ENCODE peak calls at places on chromosome 22, in five cellular contexts. B is H1, Q is GM12878, W is K562, Z is HepG2. K is an unnamed sample. For H3K4me1, the result is how much of the 10 kb centered on the place peaks cover.

GRCh38 chr22:50298937-50299656 is 8.3 kb downstream of the PLXNB2 start:
- DNase-seq in W (peak), B (no peak), Z (no peak), Q (no peak), K (no peak)

GRCh38 chr22:48745842-48746788 is 1081.6 kb downstream of the BRD1 start:
- DNase-seq in Q (no peak), Z (no peak), W (no peak), B (peak), K (no peak)

GRCh38 chr22:36770116-36770945 is 5.6 kb downstream of the IFT27 start:
- DNase-seq in B (no peak), W (no peak), Z (no peak), Q (no peak), K (no peak)

GRCh38 chr22:27719033-27719341 is 82.6 kb downstream of the MN1 start:
- DNase-seq in W (no peak), B (no peak), Z (no peak), Q (no peak), K (no peak)

GRCh38 chr22:22818861-22819855 is 68.5 kb upstream of the IGLL5 start:
- DNase-seq in B (no peak), W (no peak), Z (no peak), Q (peak), K (no peak)

GRCh38 chr22:35629406-35630234 is 12.5 kb upstream of the MB start:
- DNase-seq in B (no peak), Z (no peak), W (peak), Q (peak), K (peak)

GRCh38 chr22:36334838-36335603 is 52.7 kb downstream of the MYH9 start:
- DNase-seq in B (no peak), W (peak), Q (no peak), Z (no peak), K (no peak)

GRCh38 chr22:35538801-35539321 is 1.8 kb upstream of the RASD2 start:
- DNase-seq in Z (no peak), W (peak), Q (no peak), B (peak), K (peak)

GRCh38 chr22:17537155-17537554 is 26.1 kb upstream of the SLC25A18 start:
- DNase-seq in Q (no peak), B (no peak), Z (no peak), W (no peak), K (no peak)

GRCh38 chr22:33476716-33477115 is 418.5 kb upstream of the SYN3 start:
- DNase-seq in Q (no peak), B (no peak), W (no peak), Z (peak), K (no peak)

GRCh38 chr22:22144858-22145257 is 99.7 kb upstream of the VPREB1 start:
- DNase-seq in W (no peak), Q (no peak), B (no peak), Z (no peak), K (no peak)

GRCh38 chr22:49632199-49633009 is 195.3 kb downstream of the BRD1 start:
- DNase-seq in W (no peak), Q (no peak), B (peak), Z (peak), K (peak)

GRCh38 chr22:37282385-37282677 is at the start of gene CYTH4:
- DNase-seq in B (no peak), Z (no peak), Q (no peak), W (no peak), K (no peak)

GRCh38 chr22:37187891-37188761 is at the start of gene C1QTNF6:
- DNase-seq in B (peak), W (no peak), Z (no peak), Q (no peak), K (no peak)

GRCh38 chr22:25192406-25192805 is 7.3 kb upstream of the CRYBB3 start:
- DNase-seq in B (no peak), Z (no peak), Q (no peak), W (no peak), K (no peak)

GRCh38 chr22:19086944-19087343 is 35.3 kb downstream of the DGCR2 start:
- DNase-seq in B (no peak), W (no peak), Q (no peak), Z (no peak), K (no peak)

GRCh38 chr22:17547995-17548755 is 15.1 kb upstream of the SLC25A18 start:
- DNase-seq in Q (no peak), W (no peak), Z (no peak), B (no peak), K (no peak)

GRCh38 chr22:32775957-32776356 is 25.5 kb upstream of the TIMP3 start:
- DNase-seq in B (no peak), Z (peak), W (no peak), Q (no peak), K (no peak)

GRCh38 chr22:19122752-19123492 is 710 bp upstream of the DGCR2 start:
- DNase-seq in W (no peak), Q (no peak), Z (no peak), B (no peak), K (no peak)

GRCh38 chr22:27580311-27580897 is 221.2 kb downstream of the MN1 start:
- DNase-seq in W (no peak), Q (no peak), Z (no peak), B (no peak), K (no peak)

GRCh38 chr22:17257091-17257490 is 37.9 kb upstream of the ADA2 start:
- DNase-seq in W (no peak), Q (no peak), Z (no peak), B (no peak), K (no peak)

GRCh38 chr22:27757928-27758525 is 43.5 kb downstream of the MN1 start:
- DNase-seq in W (no peak), Z (no peak), B (no peak), Q (no peak), K (no peak)

GRCh38 chr22:45493286-45493771 is 9.4 kb upstream of the FBLN1 start:
- DNase-seq in Q (no peak), Z (no peak), W (no peak), B (no peak), K (no peak)

GRCh38 chr22:50201191-50202129 is 649 bp downstream of the SELENOO start:
- DNase-seq in Z (peak), Q (no peak), B (no peak), W (peak), K (no peak)

GRCh38 chr22:17638182-17638431 is 450 bp upstream of the BCL2L13 start:
- DNase-seq in B (no peak), Z (no peak), Q (no peak), W (no peak), K (no peak)

GRCh38 chr22:50262460-50262911 is 1.0 kb upstream of the MAPK12 start:
- DNase-seq in Z (peak), B (no peak), Q (no peak), W (peak), K (no peak)

GRCh38 chr22:33210129-33210784 is 152.1 kb upstream of the SYN3 start:
- DNase-seq in Z (peak), B (peak), W (peak), Q (no peak), K (no peak)

GRCh38 chr22:22558972-22559603 is at the start of gene PRAME:
- DNase-seq in Z (peak), Q (peak), W (peak), B (peak), K (peak)

GRCh38 chr22:49233507-49234100 is 594.1 kb downstream of the BRD1 start:
- DNase-seq in Q (no peak), B (peak), Z (no peak), W (no peak), K (no peak)

GRCh38 chr22:35195821-35196220 is 61.5 kb upstream of the HMGXB4 start:
- DNase-seq in Z (no peak), Q (no peak), B (no peak), W (no peak), K (no peak)

GRCh38 chr22:49300951-49301397 is 526.7 kb downstream of the BRD1 start:
- DNase-seq in Q (no peak), Z (no peak), W (no peak), B (no peak), K (no peak)

GRCh38 chr22:36215976-36216375 is 14.4 kb upstream of the APOL4 start:
- DNase-seq in Q (no peak), W (no peak), B (no peak), Z (no peak), K (no peak)

GRCh38 chr22:50218153-50218995 is 17.6 kb downstream of the SELENOO start:
- DNase-seq in W (no peak), B (peak), Q (no peak), Z (no peak), K (no peak)

GRCh38 chr22:31253949-31254348 is 38.3 kb downstream of the PIK3IP1 start:
- DNase-seq in B (no peak), Z (peak), W (no peak), Q (no peak), K (no peak)
- H3K4me1 ChIP-seq in B (under half), Z (under half), W (under half), Q (under half), K (under half)

DNA sequence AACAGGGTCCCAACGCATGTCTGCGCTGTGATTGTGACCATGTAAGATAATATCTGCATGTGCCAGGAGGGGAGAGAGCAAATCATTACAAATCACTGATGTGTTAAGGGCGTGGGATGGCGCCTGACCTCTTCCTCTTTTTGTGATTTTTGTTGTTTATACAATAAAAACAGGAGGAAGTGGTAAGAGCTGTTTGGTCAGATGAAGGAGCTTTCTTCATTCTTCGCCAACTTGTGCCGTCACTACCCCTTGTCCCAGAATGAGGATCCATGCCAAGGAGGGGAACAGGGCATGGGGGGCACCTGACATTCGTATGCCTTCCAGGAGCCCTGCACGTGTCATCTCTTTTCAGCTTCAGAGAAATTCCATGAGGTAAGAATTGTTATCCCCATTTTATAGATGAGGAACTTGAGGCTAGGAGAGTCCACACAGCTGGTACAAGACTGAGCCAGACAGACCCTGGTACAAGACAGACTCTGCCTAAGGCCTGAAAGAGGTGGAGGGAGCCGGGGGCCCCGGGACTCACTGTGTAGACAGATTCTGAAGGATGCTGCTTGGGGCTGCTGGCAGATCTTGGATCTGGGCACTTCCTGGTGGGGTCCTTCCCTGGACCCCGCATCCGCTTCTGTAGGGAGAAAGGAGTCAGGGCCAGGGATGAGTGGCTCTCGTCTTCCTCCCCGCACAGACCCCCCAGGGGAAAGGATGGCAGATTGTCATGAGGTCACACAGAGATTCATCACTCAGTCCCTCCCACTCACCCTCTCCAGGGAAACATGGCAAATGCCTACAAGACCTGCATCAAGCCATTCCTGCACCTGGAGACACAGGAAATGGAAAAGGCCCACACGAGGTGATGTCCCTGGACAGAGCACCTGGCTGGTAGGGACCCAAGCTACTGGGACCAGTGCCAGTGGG is 34.6 kb downstream of the NFAM1 start:
- DNase-seq in B (no peak), Z (no peak), Q (peak), W (no peak), K (no peak)
- TF ChIP-seq SRF in B (no peak), Z (no peak), Q (no peak), W (no peak), K (no peak)

GRCh38 chr22:20216863-20217499 is 51.1 kb downstream of the RTN4R start:
- DNase-seq in B (no peak), Q (no peak), Z (no peak), W (no peak), K (no peak)
- H3K4me1 ChIP-seq in B (under half), Q (under half), Z (under half), W (under half), K (under half)

DNA sequence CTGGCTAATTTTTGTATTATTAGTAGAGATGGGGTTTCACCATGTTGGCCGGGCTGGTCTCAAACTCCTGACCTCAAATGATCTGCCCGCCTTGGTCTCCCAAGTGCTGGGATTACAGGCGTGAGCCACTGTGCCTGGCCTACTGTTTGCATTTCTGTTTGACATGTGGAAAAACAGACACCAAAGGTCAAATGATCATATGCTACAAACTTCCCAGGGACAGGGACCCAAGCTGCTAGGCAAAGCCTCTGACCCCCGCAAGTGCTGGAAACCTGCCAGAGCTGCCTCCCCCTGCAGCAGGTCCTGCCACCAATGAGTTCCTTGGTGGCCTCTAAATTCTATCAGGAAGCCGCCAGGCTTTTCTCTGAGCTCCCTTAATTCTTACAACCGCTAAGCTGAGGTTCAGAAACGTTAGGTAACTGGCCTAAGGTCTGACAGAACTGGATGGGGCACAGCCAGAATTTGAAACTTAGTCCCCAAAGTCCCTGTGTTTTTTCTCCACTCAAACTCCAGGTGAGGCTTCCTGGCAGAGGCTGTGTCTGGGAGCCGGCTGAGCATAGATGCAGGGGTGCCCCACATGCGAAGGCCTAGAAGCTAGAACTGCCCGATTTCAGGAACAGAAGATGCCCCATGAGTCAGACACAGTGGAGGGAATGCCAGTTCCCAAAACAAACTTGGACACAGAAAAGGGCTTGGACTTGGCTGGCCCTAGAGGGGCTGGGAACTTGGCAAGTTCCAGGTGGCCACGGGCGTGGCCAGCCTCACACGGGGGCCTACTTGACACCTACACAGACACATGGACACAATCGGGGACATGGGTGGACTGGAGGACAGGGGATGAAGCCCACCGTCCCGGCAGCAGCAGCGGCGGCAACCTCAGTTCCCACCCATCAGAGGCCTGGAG is 7.4 kb downstream of the CSNK1E start:
- DNase-seq in Q (no peak), B (no peak), Z (peak), W (no peak), K (no peak)
- TF ChIP-seq SRF in Q (no peak), B (no peak), Z (no peak), W (no peak), K (no peak)

DNA sequence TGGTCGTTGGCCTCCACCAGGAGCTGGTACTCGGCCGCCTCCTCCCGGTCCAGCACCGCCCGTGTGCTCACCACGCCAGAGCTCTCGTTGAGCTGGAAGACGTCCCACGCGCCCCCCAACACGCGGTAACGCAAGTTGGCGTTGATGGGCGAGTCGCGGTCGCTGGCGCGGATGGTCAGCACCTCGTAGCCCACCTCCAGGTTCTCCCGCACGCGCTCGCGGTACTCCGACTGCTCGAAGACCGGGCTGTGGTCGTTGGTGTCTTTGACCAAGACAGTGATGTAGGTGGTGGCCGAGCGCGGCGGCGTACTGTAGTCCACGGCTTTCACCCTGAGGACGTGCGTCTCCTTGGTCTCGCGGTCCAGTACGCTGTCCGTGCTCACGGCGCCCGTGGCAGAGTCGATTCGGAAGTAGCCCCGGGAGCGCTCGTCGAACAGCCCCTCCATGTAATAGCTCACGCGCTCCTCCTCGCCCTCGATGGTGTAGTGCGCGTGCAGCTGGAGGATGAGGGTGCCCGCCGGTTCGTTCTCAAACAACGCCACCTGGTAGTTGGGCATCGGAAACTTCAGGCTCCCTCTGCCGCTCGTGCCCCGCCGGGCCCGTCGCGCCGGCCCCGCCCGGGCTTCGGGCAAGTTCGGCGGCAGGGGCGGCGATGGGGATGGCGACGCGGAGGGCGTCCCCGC is 1.4 kb downstream of the CELSR1 start:
- DNase-seq in B (no peak), Z (no peak), W (no peak), Q (no peak), K (no peak)
- H3K4me1 ChIP-seq in B (under half), Z (under half), W (under half), Q (under half), K (under half)

GRCh38 chr22:24105018-24105360 is 76.3 kb upstream of the SUSD2 start:
- DNase-seq in W (no peak), Z (no peak), Q (no peak), B (no peak), K (no peak)

GRCh38 chr22:24108073-24108472 is 73.2 kb upstream of the SUSD2 start:
- DNase-seq in Z (no peak), W (peak), Q (no peak), B (no peak), K (no peak)

GRCh38 chr22:24105661-24106060 is 75.6 kb upstream of the SUSD2 start:
- DNase-seq in B (no peak), W (no peak), Q (no peak), Z (no peak), K (no peak)

GRCh38 chr22:24107668-24108067 is 73.6 kb upstream of the SUSD2 start:
- DNase-seq in Q (no peak), W (no peak), B (no peak), Z (no peak), K (no peak)

DNA sequence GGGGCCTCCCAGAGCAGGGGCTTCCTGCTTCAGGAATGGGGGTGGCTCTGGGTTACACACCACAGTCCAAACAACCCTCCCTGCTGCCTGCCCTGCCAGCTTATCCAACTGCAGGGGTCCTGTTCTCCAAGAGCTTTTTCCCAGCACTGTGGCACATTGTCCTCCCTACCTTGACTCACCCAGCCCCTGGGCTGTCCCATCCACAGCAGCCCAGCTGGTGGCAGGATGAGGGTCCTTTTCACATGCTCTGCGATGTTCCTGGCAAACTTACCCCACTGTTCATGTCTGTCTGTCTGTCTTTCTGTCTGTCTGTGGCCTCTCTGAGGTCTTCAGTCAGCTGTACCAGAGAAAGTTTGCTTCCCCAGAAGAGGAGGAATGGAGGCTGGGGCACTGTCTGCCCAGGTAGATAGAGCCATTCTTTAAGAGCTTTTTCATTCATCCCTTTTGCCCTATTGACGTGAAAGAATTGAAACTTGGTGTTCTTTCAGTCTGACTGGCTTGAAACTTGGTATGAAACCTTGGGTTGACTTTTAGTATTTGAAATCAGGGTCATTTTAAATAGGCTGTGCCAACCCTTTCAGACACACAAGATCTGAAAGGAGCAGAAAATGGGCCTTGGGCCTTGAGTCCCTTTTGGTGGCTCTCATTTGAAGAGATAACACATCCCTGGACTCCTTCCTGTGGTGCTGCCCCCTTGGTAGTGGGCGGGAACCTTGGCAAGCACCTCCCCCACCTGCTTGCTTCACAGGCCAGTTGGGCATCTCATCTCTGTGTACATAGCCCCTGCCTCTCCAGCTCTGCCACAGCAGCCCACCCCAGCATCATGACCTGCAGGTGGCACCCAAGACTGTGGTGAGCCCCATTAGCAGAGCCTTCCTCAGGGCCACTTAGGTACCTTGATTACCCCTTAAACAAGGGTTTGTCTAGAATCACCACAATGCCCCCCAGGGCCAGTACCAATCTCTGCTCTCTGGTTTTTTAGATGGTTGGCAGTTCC is 74.6 kb upstream of the SUSD2 start:
- DNase-seq in B (peak), Q (peak), W (no peak), Z (no peak), K (no peak)
- TF ChIP-seq SRF in B (no peak), Q (no peak), W (no peak), Z (no peak), K (no peak)

DNA sequence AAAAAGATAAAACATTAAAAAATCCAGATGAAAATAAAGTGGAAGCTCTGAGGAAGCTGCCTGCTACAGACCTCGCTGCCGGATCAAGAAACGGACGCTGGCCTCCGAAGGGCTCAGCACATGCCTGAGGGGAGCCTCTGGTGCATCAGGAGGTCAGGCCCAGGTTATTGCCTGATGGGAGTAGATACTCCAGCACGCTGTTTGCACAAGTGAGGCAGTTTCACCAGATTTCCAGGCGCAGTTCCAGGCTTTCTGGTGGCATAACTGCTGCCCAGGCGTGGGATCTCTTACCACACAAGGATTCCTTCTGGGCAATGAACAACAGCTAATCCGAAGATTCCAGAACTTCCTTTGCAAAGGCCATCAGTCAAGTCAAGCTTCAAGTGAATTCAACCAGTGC is 154.2 kb downstream of the MPPED1 start:
- DNase-seq in W (no peak), B (no peak), Q (no peak), Z (no peak), K (no peak)
- H3K4me1 ChIP-seq in W (under half), B (under half), Q (under half), Z (under half), K (under half)